ENCODE peak calls at places on chromosomes 11 and 22, in five cellular contexts. P is ovary, U is tibial nerve, B is kidney, C is pancreas. L is an unnamed sample.

GRCh38 chr22:50673231-50674126 is 856 bp downstream of the SHANK3 start:
- DNase-seq in P (no peak), U (no peak), C (no peak), B (no peak), L (no peak)

GRCh38 chr11:65452806-65453490 is 30.4 kb downstream of the NEAT1 start:
- DNase-seq in C (no peak), B (peak), U (no peak), P (no peak), L (no peak)

GRCh38 chr11:72135891-72136676 is 559 bp downstream of the FOLR3 start:
- DNase-seq in B (no peak), P (no peak), C (no peak), U (no peak), L (no peak)

GRCh38 chr11:92122561-92122960 is 102.1 kb upstream of the FAT3 start:
- DNase-seq in P (no peak), B (no peak), C (no peak), U (no peak), L (no peak)

GRCh38 chr22:50516068-50516467 is 8.0 kb downstream of the NCAPH2 start:
- DNase-seq in P (no peak), C (no peak), U (no peak), B (no peak), L (no peak)

GRCh38 chr11:64834723-64835615 is 9.5 kb downstream of the CDC42BPG start:
- DNase-seq in P (no peak), C (peak), U (no peak), B (peak), L (peak)

GRCh38 chr11:134555510-134555909 is 143.5 kb upstream of the B3GAT1 start:
- DNase-seq in P (no peak), C (no peak), U (no peak), B (no peak), L (no peak)

GRCh38 chr11:3192511-3193372 is 25.9 kb downstream of the MRGPRG start:
- DNase-seq in U (no peak), C (no peak), P (no peak), B (no peak), L (no peak)

GRCh38 chr11:9616858-9617257 is 43.4 kb downstream of the WEE1 start:
- DNase-seq in B (no peak), C (no peak), P (no peak), U (no peak), L (no peak)

DNA sequence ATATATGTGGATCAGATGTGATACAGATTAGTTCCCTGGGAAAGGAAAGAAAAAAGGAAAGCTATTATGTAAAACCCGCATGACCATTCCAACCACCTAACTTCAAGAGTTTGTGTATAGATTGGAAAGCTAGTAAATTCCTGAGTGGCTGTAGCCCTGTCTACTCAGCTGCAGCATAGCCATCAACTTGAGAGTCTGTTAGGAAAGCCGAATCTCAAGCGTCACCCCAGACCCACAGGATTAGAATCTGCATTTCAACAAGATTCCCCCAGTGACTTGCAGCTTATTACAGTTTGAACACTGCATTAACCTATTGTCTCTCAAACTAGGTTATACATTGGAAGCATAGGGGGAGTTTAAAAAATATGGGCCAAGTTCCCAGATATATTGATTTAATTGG is 921.7 kb downstream of the LRRC4C start:
- DNase-seq in P (no peak), C (no peak), U (no peak), B (no peak), L (no peak)
- H3K27ac ChIP-seq in P (no peak), C (no peak), U (no peak), B (no peak), L (no peak)

DNA sequence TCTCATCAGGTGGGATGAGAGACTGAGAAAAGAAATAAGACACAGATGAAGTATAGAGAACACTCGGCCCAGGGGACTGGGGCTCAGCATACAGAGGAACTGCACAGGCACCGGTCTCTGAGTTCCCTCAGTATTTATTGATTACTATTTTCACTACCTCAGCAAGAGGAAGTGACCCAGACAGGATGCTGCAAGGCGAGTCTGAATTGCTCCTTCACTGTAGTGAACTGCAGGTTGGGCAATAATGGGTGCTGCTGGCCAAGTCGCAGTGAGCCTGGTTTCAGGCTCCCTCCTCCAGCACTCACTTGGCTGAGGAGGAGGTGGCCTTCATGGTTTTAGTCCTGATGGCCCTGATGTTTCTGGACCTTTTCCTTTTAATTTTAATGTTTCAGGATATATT is 10.4 kb downstream of the OR52K2 start:
- DNase-seq in P (peak), C (no peak), B (no peak), U (peak), L (no peak)
- H3K4me3 ChIP-seq in P (no peak), C (no peak), B (no peak), U (no peak), L (no peak)

DNA sequence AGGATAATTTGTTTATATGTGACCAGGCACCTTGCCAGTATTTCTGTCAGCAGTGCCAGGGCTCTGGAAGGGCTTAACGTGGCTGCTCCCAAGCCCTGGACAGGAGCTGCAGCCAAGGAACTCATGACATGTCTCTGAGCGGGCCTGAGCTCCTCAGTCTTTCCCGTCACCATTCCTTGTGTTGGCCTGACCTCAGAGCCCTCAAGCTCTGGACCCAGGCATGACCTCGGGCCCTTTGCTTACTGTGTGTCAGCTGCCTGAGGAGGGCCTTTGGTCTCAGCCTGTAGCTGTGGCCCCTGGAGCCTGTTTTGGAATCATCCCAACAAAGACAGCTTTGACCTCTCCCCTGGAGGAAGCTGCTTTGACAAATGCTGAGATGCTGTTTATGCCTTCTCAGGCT is 264.1 kb upstream of the PLET1 start:
- DNase-seq in C (peak), U (no peak), P (no peak), B (peak), L (no peak)
- H3K27ac ChIP-seq in C (peak), U (peak), P (no peak), B (no peak), L (no peak)

DNA sequence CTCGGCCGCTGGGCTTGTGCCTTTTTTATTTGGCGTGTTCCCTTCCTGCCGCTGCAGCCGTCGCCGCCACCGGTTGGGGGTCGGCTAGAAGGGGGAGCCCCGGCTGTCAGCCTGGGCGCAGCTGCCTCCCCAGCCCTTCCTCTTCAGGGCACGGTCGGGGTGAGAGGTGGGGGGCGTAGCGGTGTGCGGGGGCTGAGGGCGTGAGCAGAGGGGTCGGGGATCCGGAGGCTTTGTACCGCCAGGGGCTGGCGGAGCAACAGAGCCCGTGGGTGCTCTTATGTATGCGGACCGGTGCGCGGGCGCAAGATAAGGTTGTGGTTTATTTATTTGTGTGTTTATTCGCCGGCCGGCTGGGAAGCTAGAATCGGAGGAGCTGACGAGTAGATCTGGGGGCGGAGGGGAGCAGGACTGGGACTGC is 482 bp downstream of the ZBTB16 start:
- DNase-seq in B (no peak), U (no peak), P (no peak), C (no peak), L (no peak)
- H3K4me3 ChIP-seq in B (peak), U (peak), P (peak), C (peak), L (peak)

GRCh38 chr11:61864814-61865775 is 26.2 kb downstream of the FADS3 start:
- DNase-seq in B (no peak), C (no peak), U (no peak), P (no peak), L (no peak)

GRCh38 chr11:61863548-61864081 is 27.7 kb downstream of the FADS3 start:
- DNase-seq in U (no peak), P (no peak), B (no peak), C (no peak), L (no peak)

GRCh38 chr11:61862714-61863547 is 28.4 kb downstream of the FADS3 start:
- DNase-seq in B (no peak), U (no peak), P (no peak), C (no peak), L (no peak)

GRCh38 chr11:61860054-61860903 is 31.1 kb downstream of the FADS3 start:
- DNase-seq in B (no peak), P (peak), U (no peak), C (peak), L (peak)

DNA sequence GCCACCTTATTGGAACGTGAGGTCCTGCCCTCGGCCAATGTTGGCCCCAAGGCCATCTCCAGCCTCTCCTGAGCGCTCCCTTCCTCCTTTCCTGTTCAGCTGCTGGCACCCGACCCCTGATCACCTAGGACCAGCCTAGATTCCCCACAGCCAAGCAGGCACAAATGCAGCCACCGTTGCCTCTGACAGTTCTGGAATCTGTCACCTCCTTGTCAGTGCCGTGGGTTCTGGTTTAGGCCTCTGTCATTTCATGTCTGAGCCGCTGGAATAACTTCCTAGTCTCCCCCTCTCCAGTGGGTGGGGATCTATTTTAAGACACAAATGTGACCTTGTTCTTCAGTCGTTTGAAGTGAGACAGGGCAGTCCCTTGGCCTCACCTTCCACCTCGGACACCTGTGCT is 29.7 kb downstream of the FADS3 start:
- DNase-seq in P (no peak), C (no peak), U (no peak), B (no peak), L (no peak)
- H3K27ac ChIP-seq in P (no peak), C (no peak), U (no peak), B (no peak), L (no peak)

DNA sequence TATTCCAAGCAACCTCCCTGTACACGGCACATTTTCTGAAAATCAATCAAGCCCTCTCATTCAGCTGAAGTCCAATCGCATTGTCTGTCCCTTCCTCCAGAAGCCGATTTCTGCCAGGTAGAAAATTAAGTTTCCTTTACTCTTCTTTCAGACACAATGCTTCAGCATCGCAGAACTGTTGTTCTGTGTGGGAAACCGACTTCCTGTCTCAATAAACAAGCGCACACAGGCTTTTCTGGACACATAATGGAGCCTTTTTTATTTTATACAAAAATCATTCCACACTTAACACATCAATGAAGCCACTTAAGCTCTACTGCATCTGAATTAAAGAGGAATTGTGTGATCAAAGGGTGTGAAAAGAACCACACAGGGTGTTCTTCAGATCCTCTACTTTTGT is 75.5 kb downstream of the BLID start:
- DNase-seq in U (no peak), C (no peak), P (no peak), B (no peak), L (no peak)
- H3K4me3 ChIP-seq in U (no peak), C (no peak), P (no peak), B (no peak), L (no peak)

DNA sequence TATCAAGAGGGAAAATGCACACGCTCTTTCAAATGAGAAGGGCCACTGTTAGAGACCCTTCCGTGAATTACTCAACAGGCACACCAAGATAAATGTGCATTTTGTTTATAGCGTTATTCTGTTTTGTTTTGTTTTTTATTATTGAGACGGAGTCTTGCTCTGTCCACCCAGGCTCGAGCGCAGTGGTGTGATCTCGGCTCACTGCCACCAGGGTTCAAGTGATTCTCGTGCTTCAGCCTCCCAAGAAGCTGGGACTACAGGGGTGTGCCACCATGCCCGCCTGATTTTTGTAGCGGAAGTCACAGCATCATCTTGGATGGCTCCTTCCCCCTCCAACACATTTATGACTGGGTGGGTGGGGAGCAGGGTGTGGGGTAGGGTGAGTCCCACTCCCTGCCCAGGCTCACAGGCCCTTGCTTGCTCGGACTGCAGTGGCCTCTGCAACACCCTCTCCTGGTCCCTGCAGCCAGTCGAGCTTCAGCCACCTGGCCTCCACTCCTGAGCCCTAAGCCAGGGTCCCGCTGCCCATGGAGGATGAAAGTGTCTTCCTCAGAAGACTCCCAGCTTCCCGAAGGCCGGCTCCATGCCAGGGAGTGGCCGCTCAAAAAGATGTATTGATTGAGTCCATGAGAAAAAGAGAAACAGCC is 68.0 kb downstream of the RTL6 start:
- DNase-seq in C (no peak), P (no peak), B (peak), U (no peak), L (no peak)
- H3K27ac ChIP-seq in C (no peak), P (no peak), B (no peak), U (no peak), L (no peak)

GRCh38 chr11:114179234-114179941 is 116.8 kb upstream of the NNMT start:
- DNase-seq in U (peak), C (peak), P (peak), B (peak), L (peak)
- H3K4me3 ChIP-seq in U (peak), C (no peak), P (peak), B (peak), L (peak)

DNA sequence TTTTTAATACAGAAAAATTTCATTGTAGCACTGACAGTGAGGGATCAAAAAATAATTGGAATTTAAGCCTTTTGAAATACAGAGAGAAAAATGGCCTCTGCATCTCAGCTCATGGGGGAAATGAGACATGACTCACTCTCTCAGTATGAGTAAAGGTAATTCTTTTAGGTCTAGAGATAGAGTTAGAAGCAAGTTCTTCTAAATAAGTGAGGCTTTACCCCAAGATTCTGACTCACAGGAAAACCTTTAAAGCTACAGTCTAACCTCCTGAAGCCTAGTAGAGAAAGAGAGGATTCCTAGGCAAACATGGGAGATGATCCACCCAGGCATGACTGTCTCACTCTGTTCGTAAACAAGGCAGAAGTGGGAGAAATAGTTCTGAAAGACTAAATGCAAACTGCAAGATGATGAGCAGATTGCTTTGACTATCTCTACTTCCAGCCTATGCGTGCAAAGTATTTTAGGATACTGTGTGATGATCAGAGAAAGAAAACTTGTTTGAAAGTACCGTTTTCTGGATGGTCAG is 1003.3 kb upstream of the CCDC90B start:
- DNase-seq in C (no peak), P (no peak), U (no peak), B (no peak), L (no peak)
- H3K27ac ChIP-seq in C (no peak), P (no peak), U (no peak), B (no peak), L (no peak)

DNA sequence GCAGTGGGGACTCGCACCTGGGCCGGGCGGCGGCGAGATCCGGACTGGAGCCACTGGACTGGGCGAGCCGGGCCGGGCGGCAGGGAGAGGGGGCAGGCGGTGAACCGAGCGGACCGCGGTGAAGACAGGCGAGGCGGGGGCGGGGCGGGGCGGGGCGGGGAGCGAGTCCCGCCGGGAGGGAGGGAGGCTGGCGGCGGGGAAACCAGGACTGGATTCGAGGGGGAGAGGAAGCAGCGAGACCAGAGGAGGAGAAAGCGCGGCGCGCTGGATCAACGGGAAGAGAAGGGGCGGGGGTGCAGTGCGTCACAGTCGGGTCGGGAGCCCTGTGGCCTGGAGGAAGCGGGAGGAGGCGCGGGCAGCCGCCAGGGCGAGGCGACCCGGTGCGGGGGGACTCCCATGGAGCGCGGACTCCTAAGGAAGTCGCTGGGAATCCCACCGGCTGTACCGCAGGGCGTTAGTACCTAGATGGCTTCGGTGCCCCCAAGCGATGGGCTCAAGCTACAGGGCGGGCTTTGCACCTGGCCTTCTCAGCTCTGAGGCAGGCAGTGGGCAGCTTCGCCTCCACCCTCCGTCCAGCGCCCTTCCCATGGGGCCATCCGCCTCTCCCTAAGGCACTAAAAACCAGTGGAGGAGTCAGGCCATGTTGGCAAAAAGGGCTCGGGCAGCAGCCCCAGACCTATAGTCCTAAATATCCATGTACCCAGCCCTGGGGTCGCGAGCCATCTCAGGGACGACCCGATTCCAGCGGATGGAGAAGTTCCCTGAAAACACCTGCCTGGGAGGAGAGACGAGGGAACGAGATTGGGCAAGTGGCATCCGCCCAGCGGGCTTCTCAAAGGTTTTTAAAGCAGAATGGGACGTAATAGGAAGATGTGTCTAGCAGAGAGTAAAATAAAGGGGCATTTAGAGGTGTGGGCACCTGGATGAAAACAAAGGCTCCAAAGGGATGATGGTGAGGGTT is at the start of gene TMEM121B:
- DNase-seq in B (peak), U (peak), C (peak), P (peak), L (peak)
- H3K4me3 ChIP-seq in B (peak), U (peak), C (peak), P (peak), L (peak)

L was measured in breast epithelium.